ENCODE peak calls at places on chromosomes 5 and 9, in six cellular contexts. One of them, this sample, is unnamed. For H3K27me3, the result is how much of the 10 kb centered on the place peaks cover.

GRCh38 chr5:150599917-150600511 is 40.4 kb upstream of the SYNPO start:
- DNase-seq in endodermal cell: no peak
- DNase-seq in astrocyte: peak
- DNase-seq in tibial nerve: peak
- DNase-seq in colonic mucosa: peak
- DNase-seq in mammary epithelial cell: peak
- DNase-seq in this sample: no peak

GRCh38 chr9:19137282-19137681 is 10.0 kb upstream of the PLIN2 start:
- DNase-seq in endodermal cell: no peak
- DNase-seq in astrocyte: peak
- DNase-seq in tibial nerve: no peak
- DNase-seq in colonic mucosa: no peak
- DNase-seq in mammary epithelial cell: peak
- DNase-seq in this sample: no peak

GRCh38 chr9:6692891-6693361 is 47.4 kb upstream of the GLDC start:
- DNase-seq in endodermal cell: peak
- DNase-seq in astrocyte: no peak
- DNase-seq in tibial nerve: no peak
- DNase-seq in colonic mucosa: no peak
- DNase-seq in mammary epithelial cell: no peak
- DNase-seq in this sample: no peak

GRCh38 chr9:90127923-90128322 is 514.7 kb downstream of the DIRAS2 start:
- DNase-seq in endodermal cell: no peak
- DNase-seq in astrocyte: no peak
- DNase-seq in tibial nerve: no peak
- DNase-seq in colonic mucosa: no peak
- DNase-seq in mammary epithelial cell: no peak
- DNase-seq in this sample: no peak

GRCh38 chr5:140140435-140140834 is 14.7 kb downstream of the IGIP start:
- DNase-seq in endodermal cell: no peak
- DNase-seq in astrocyte: no peak
- DNase-seq in tibial nerve: no peak
- DNase-seq in colonic mucosa: no peak
- DNase-seq in mammary epithelial cell: no peak
- DNase-seq in this sample: no peak

GRCh38 chr5:150544606-150545219 is 36.8 kb downstream of the NDST1 start:
- DNase-seq in endodermal cell: peak
- DNase-seq in astrocyte: no peak
- DNase-seq in tibial nerve: peak
- DNase-seq in colonic mucosa: peak
- DNase-seq in mammary epithelial cell: peak
- DNase-seq in this sample: peak

GRCh38 chr9:121182437-121182836 is 19.2 kb downstream of the RAB14 start:
- DNase-seq in endodermal cell: no peak
- DNase-seq in astrocyte: no peak
- DNase-seq in tibial nerve: no peak
- DNase-seq in colonic mucosa: no peak
- DNase-seq in mammary epithelial cell: no peak
- DNase-seq in this sample: no peak

GRCh38 chr5:133331866-133332731 is 280.2 kb downstream of the FSTL4 start:
- DNase-seq in endodermal cell: no peak
- DNase-seq in astrocyte: no peak
- DNase-seq in tibial nerve: no peak
- DNase-seq in colonic mucosa: no peak
- DNase-seq in mammary epithelial cell: no peak
- DNase-seq in this sample: no peak

GRCh38 chr5:153400931-153401330 is 89.5 kb upstream of the GRIA1 start:
- DNase-seq in endodermal cell: no peak
- DNase-seq in astrocyte: no peak
- DNase-seq in tibial nerve: no peak
- DNase-seq in colonic mucosa: no peak
- DNase-seq in mammary epithelial cell: peak
- DNase-seq in this sample: no peak

GRCh38 chr9:899440-900184 is 58.1 kb downstream of the DMRT1 start:
- DNase-seq in endodermal cell: no peak
- DNase-seq in astrocyte: no peak
- DNase-seq in tibial nerve: no peak
- DNase-seq in colonic mucosa: peak
- DNase-seq in mammary epithelial cell: no peak
- DNase-seq in this sample: no peak

GRCh38 chr5:106171132-106171531 is 1499.6 kb downstream of the EFNA5 start:
- DNase-seq in endodermal cell: no peak
- DNase-seq in astrocyte: peak
- DNase-seq in tibial nerve: no peak
- DNase-seq in colonic mucosa: no peak
- DNase-seq in mammary epithelial cell: no peak
- DNase-seq in this sample: no peak

GRCh38 chr9:113708821-113709713 is 167.0 kb upstream of the ZNF618 start:
- DNase-seq in endodermal cell: peak
- DNase-seq in astrocyte: no peak
- DNase-seq in tibial nerve: no peak
- DNase-seq in colonic mucosa: peak
- DNase-seq in mammary epithelial cell: no peak
- DNase-seq in this sample: no peak

GRCh38 chr9:115604831-115605483 is 487.0 kb upstream of the TNC start:
- DNase-seq in endodermal cell: no peak
- DNase-seq in astrocyte: peak
- DNase-seq in tibial nerve: no peak
- DNase-seq in colonic mucosa: no peak
- DNase-seq in mammary epithelial cell: peak
- DNase-seq in this sample: no peak

GRCh38 chr5:68086857-68087256 is 128.7 kb upstream of the PIK3R1 start:
- DNase-seq in endodermal cell: no peak
- DNase-seq in astrocyte: peak
- DNase-seq in tibial nerve: peak
- DNase-seq in colonic mucosa: peak
- DNase-seq in mammary epithelial cell: no peak
- DNase-seq in this sample: peak

GRCh38 chr9:124306098-124306735 is 48.5 kb downstream of the NEK6 start:
- DNase-seq in endodermal cell: no peak
- DNase-seq in astrocyte: peak
- DNase-seq in tibial nerve: no peak
- DNase-seq in colonic mucosa: no peak
- DNase-seq in mammary epithelial cell: peak
- DNase-seq in this sample: no peak

GRCh38 chr5:80962630-80963520 is 2.7 kb downstream of the RASGRF2 start:
- DNase-seq in endodermal cell: no peak
- DNase-seq in astrocyte: no peak
- DNase-seq in tibial nerve: no peak
- DNase-seq in colonic mucosa: no peak
- DNase-seq in mammary epithelial cell: no peak
- DNase-seq in this sample: no peak

GRCh38 chr5:83306572-83307241 is 164.8 kb upstream of the VCAN start:
- DNase-seq in endodermal cell: no peak
- DNase-seq in astrocyte: peak
- DNase-seq in tibial nerve: peak
- DNase-seq in colonic mucosa: no peak
- DNase-seq in mammary epithelial cell: peak
- DNase-seq in this sample: no peak

GRCh38 chr5:116442095-116442534 is 132.5 kb downstream of the SEMA6A start:
- DNase-seq in endodermal cell: peak
- DNase-seq in astrocyte: peak
- DNase-seq in tibial nerve: no peak
- DNase-seq in colonic mucosa: no peak
- DNase-seq in mammary epithelial cell: peak
- DNase-seq in this sample: no peak

GRCh38 chr9:131394464-131395026 is 659 bp downstream of the PRRC2B start:
- DNase-seq in endodermal cell: peak
- DNase-seq in astrocyte: no peak
- DNase-seq in tibial nerve: peak
- DNase-seq in colonic mucosa: peak
- DNase-seq in mammary epithelial cell: no peak
- DNase-seq in this sample: no peak

GRCh38 chr9:110131499-110131898 is 76.5 kb downstream of the C9orf152 start:
- DNase-seq in endodermal cell: no peak
- DNase-seq in astrocyte: peak
- DNase-seq in tibial nerve: no peak
- DNase-seq in colonic mucosa: no peak
- DNase-seq in mammary epithelial cell: peak
- DNase-seq in this sample: no peak

GRCh38 chr5:169426674-169427250 is 125.8 kb upstream of the SLIT3 start:
- DNase-seq in endodermal cell: peak
- DNase-seq in astrocyte: no peak
- DNase-seq in tibial nerve: no peak
- DNase-seq in colonic mucosa: no peak
- DNase-seq in mammary epithelial cell: no peak
- DNase-seq in this sample: no peak

GRCh38 chr9:133050142-133050541 is 11.6 kb upstream of the CEL start:
- DNase-seq in endodermal cell: no peak
- DNase-seq in astrocyte: peak
- DNase-seq in tibial nerve: no peak
- DNase-seq in colonic mucosa: no peak
- DNase-seq in mammary epithelial cell: no peak
- DNase-seq in this sample: peak

GRCh38 chr5:172870807-172871431 is 36.9 kb downstream of the ERGIC1 start:
- DNase-seq in endodermal cell: no peak
- DNase-seq in astrocyte: no peak
- DNase-seq in tibial nerve: no peak
- DNase-seq in colonic mucosa: no peak
- DNase-seq in mammary epithelial cell: peak
- DNase-seq in this sample: no peak

GRCh38 chr5:178288373-178289368 is 56.1 kb upstream of the PHYKPL start:
- DNase-seq in endodermal cell: no peak
- DNase-seq in astrocyte: no peak
- DNase-seq in tibial nerve: no peak
- DNase-seq in colonic mucosa: no peak
- DNase-seq in mammary epithelial cell: peak
- DNase-seq in this sample: no peak

GRCh38 chr5:179404321-179405053 is 59.2 kb upstream of the ADAMTS2 start:
- DNase-seq in endodermal cell: peak
- DNase-seq in astrocyte: no peak
- DNase-seq in tibial nerve: no peak
- DNase-seq in colonic mucosa: peak
- DNase-seq in mammary epithelial cell: no peak
- DNase-seq in this sample: no peak

GRCh38 chr9:136900556-136900955 is 14.2 kb downstream of the TRAF2 start:
- DNase-seq in endodermal cell: no peak
- DNase-seq in astrocyte: no peak
- DNase-seq in tibial nerve: no peak
- DNase-seq in colonic mucosa: no peak
- DNase-seq in mammary epithelial cell: no peak
- DNase-seq in this sample: no peak

GRCh38 chr9:98502976-98503325 is 205.8 kb downstream of the GABBR2 start:
- DNase-seq in endodermal cell: peak
- DNase-seq in astrocyte: peak
- DNase-seq in tibial nerve: no peak
- DNase-seq in colonic mucosa: no peak
- DNase-seq in mammary epithelial cell: no peak
- DNase-seq in this sample: no peak

GRCh38 chr9:103757062-103757461 is 337.0 kb upstream of the SMC2 start:
- DNase-seq in endodermal cell: peak
- DNase-seq in astrocyte: no peak
- DNase-seq in tibial nerve: no peak
- DNase-seq in colonic mucosa: no peak
- DNase-seq in mammary epithelial cell: no peak
- DNase-seq in this sample: no peak

DNA sequence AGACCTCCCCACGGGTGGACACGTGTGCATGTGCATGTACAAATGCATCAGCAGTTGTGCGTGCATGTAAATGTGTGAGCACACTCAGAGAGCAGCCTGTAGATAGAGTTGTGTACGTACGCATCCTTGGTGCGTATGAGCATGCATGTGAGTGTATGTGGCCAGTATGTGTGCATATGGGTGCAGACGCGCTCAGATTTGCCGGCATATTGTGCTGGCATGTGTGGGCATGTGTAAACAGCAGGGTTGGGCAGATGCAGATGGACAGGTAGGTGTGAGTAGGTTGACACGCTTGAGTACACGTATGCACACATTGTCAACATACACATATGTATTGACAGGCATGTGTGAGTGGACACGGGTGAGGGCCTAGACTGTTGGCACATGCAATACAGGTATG is 56.5 kb downstream of the LMX1B start:
- DNase-seq in endodermal cell: no peak
- DNase-seq in astrocyte: no peak
- DNase-seq in tibial nerve: no peak
- DNase-seq in colonic mucosa: no peak
- DNase-seq in mammary epithelial cell: no peak
- DNase-seq in this sample: no peak
- H3K27me3 ChIP-seq in endodermal cell: under half
- H3K27me3 ChIP-seq in astrocyte: under half
- H3K27me3 ChIP-seq in tibial nerve: half or more
- H3K27me3 ChIP-seq in colonic mucosa: half or more
- H3K27me3 ChIP-seq in mammary epithelial cell: under half
- H3K27me3 ChIP-seq in this sample: under half

GRCh38 chr5:113806250-113806649 is 292.8 kb downstream of the YTHDC2 start:
- DNase-seq in endodermal cell: peak
- DNase-seq in astrocyte: peak
- DNase-seq in tibial nerve: no peak
- DNase-seq in colonic mucosa: no peak
- DNase-seq in mammary epithelial cell: peak
- DNase-seq in this sample: no peak
- TF ChIP-seq CTCF in endodermal cell: peak
- TF ChIP-seq CTCF in astrocyte: peak
- TF ChIP-seq CTCF in tibial nerve: peak
- TF ChIP-seq CTCF in colonic mucosa: no peak
- TF ChIP-seq CTCF in mammary epithelial cell: peak
- TF ChIP-seq CTCF in this sample: peak

GRCh38 chr9:105144076-105144475 is 100.4 kb upstream of the SLC44A1 start:
- DNase-seq in endodermal cell: no peak
- DNase-seq in astrocyte: no peak
- DNase-seq in tibial nerve: no peak
- DNase-seq in colonic mucosa: no peak
- DNase-seq in mammary epithelial cell: peak
- DNase-seq in this sample: no peak
- H3K27ac ChIP-seq in endodermal cell: no peak
- H3K27ac ChIP-seq in astrocyte: no peak
- H3K27ac ChIP-seq in tibial nerve: no peak
- H3K27ac ChIP-seq in colonic mucosa: no peak
- H3K27ac ChIP-seq in mammary epithelial cell: no peak
- H3K27ac ChIP-seq in this sample: no peak

DNA sequence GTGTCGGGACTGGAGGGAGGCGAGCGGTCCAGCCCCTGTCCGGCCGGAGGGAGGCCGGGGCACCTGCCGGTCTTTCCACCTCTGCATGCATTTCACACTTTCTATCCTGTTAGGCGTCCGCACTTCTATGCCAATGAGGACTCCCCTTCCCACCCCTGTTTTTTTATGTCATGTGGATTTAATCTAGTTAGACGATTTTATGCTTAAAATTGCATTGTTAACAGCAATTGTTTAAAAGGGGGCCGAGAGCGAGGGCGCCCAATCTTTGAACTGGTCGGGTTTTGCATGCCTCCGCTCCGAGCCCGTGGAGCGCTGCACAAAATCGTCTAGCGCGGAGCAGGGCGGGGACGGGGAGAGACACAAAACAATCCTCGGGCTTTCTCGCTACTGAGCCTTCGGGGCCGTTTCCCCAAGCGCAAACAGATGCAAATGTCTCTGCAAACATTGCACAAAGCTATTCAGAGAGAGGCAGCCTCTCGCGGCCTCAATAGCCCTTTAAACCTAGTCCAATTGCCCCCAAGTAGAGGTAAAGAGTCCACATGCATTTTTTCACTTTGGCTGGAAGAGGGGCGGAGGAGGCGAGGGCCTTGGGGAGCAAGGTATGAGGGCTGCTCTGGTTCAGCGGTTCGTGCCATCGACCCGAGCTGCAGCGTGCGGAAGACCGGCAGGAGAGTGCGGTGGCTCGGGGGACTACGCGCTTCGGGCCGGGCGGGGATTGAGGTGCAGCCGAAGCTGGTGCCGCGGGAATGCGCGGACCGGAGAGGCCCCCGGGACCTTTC is 37.5 kb upstream of the TIFAB start:
- DNase-seq in endodermal cell: peak
- DNase-seq in astrocyte: no peak
- DNase-seq in tibial nerve: no peak
- DNase-seq in colonic mucosa: no peak
- DNase-seq in mammary epithelial cell: no peak
- DNase-seq in this sample: no peak
- H3K27me3 ChIP-seq in endodermal cell: half or more
- H3K27me3 ChIP-seq in astrocyte: under half
- H3K27me3 ChIP-seq in tibial nerve: half or more
- H3K27me3 ChIP-seq in colonic mucosa: half or more
- H3K27me3 ChIP-seq in mammary epithelial cell: under half
- H3K27me3 ChIP-seq in this sample: under half

This sample was measured in dorsolateral prefrontal cortex.